ENCODE peak calls at places on chromosome 16, in five cellular contexts. S is NCI-H1105 treated with DMSO at 0.1 percent for 48 hours; I is T-helper 1 cell; F is activated CD4-positive, alpha-beta T cell treated with anti-CD3 and anti-CD28 coated beads for 1 hour; C is HuH-7. R is an unnamed sample.

GRCh38 chr16:54447606-54448440 is 161.2 kb upstream of the IRX3 start:
- DNase-seq in C (no peak), I (no peak), F (no peak), S (no peak), R (no peak)

GRCh38 chr16:85394511-85395206 is 218.5 kb upstream of the GSE1 start:
- DNase-seq in I (no peak), F (no peak), C (no peak), S (no peak), R (no peak)

GRCh38 chr16:2151188-2152091 is 3.0 kb downstream of the RAB26 start:
- DNase-seq in F (no peak), C (no peak), S (no peak), I (no peak), R (peak)

GRCh38 chr16:87926246-87927194 is 9.8 kb downstream of the CA5A start:
- DNase-seq in S (peak), I (no peak), C (no peak), F (no peak), R (no peak)

GRCh38 chr16:8729779-8730334 is 55.4 kb downstream of the ABAT start:
- DNase-seq in I (no peak), F (no peak), C (no peak), S (no peak), R (no peak)

GRCh38 chr16:8120001-8120400 is 470.3 kb downstream of the TMEM114 start:
- DNase-seq in C (no peak), I (no peak), S (no peak), F (no peak), R (no peak)

GRCh38 chr16:86566966-86567700 is 504 bp downstream of the FOXC2 start:
- DNase-seq in S (peak), C (no peak), I (no peak), F (no peak), R (no peak)

GRCh38 chr16:83898463-83899271 is at the start of gene MLYCD:
- DNase-seq in S (peak), F (peak), C (peak), I (peak), R (peak)

GRCh38 chr16:66228791-66229190 is 137.7 kb upstream of the CDH5 start:
- DNase-seq in S (no peak), C (no peak), I (no peak), F (no peak), R (no peak)

GRCh38 chr16:82583415-82583814 is 43.4 kb upstream of the CDH13 start:
- DNase-seq in C (no peak), I (no peak), S (no peak), F (no peak), R (no peak)

GRCh38 chr16:85046957-85047866 is 19.6 kb downstream of the KIAA0513 start:
- DNase-seq in S (no peak), I (no peak), F (no peak), C (peak), R (peak)

GRCh38 chr16:27718767-27719445 is 169.0 kb downstream of the KATNIP start:
- DNase-seq in C (no peak), I (no peak), F (no peak), S (no peak), R (no peak)

GRCh38 chr16:49452568-49452967 is 79.0 kb downstream of the C16orf78 start:
- DNase-seq in S (peak), C (no peak), F (no peak), I (no peak), R (no peak)

GRCh38 chr16:90020838-90021382 is 1.7 kb upstream of the DBNDD1 start:
- DNase-seq in C (no peak), I (no peak), F (no peak), S (no peak), R (peak)

GRCh38 chr16:17277981-17278381 is 192.8 kb downstream of the XYLT1 start:
- DNase-seq in C (peak), S (no peak), F (no peak), I (no peak), R (no peak)

GRCh38 chr16:66479661-66480264 is 52.7 kb downstream of the BEAN1 start:
- DNase-seq in C (no peak), S (no peak), I (no peak), F (no peak), R (no peak)

GRCh38 chr16:31785126-31785525 is 88.5 kb upstream of the ZNF267 start:
- DNase-seq in F (no peak), S (no peak), I (no peak), C (no peak), R (no peak)

GRCh38 chr16:3256876-3257465 is 538 bp upstream of the MEFV start:
- DNase-seq in S (no peak), I (no peak), C (no peak), F (no peak), R (no peak)

GRCh38 chr16:76303637-76304314 is 26.6 kb downstream of the CNTNAP4 start:
- DNase-seq in I (no peak), C (no peak), S (no peak), F (no peak), R (no peak)

GRCh38 chr16:49608801-49609200 is 235.2 kb downstream of the C16orf78 start:
- DNase-seq in S (peak), I (no peak), F (no peak), C (no peak), R (no peak)

GRCh38 chr16:52383640-52384292 is 163.2 kb downstream of the TOX3 start:
- DNase-seq in F (no peak), S (peak), I (no peak), C (no peak), R (no peak)

GRCh38 chr16:1125471-1125870 is 27.4 kb upstream of the CACNA1H start:
- DNase-seq in C (no peak), S (peak), I (no peak), F (no peak), R (no peak)

GRCh38 chr16:17416461-17417221 is 54.1 kb downstream of the XYLT1 start:
- DNase-seq in F (peak), S (no peak), I (peak), C (no peak), R (no peak)

GRCh38 chr16:50944431-50944830 is 202.5 kb downstream of the CYLD start:
- DNase-seq in C (no peak), S (no peak), I (no peak), F (no peak), R (no peak)

GRCh38 chr16:9297437-9298113 is 206.1 kb downstream of the HAPSTR1 start:
- DNase-seq in S (no peak), C (peak), I (no peak), F (no peak), R (peak)

GRCh38 chr16:51916814-51917213 is 630.1 kb downstream of the TOX3 start:
- DNase-seq in I (no peak), C (no peak), F (no peak), S (no peak), R (no peak)

GRCh38 chr16:62022688-62023087 is 13.6 kb downstream of the CDH8 start:
- DNase-seq in F (no peak), I (no peak), C (no peak), S (no peak), R (no peak)

GRCh38 chr16:57044931-57045693 is 47.3 kb upstream of the CPNE2 start:
- DNase-seq in C (no peak), S (no peak), I (no peak), F (no peak), R (no peak)

GRCh38 chr16:12126091-12126806 is 149.7 kb downstream of the SNX29 start:
- DNase-seq in F (no peak), S (no peak), C (no peak), I (no peak), R (no peak)

GRCh38 chr16:75957870-75958269 is 231.6 kb upstream of the CPHXL start:
- DNase-seq in S (no peak), F (no peak), I (no peak), C (no peak), R (no peak)

GRCh38 chr16:57985204-57986121 is 14.5 kb upstream of the CNGB1 start:
- DNase-seq in S (no peak), F (no peak), C (no peak), I (no peak), R (no peak)

GRCh38 chr16:86901483-86901882 is 323.1 kb downstream of the FOXL1 start:
- DNase-seq in I (no peak), F (no peak), C (no peak), S (no peak), R (no peak)

GRCh38 chr16:66097746-66098145 is 268.7 kb upstream of the CDH5 start:
- DNase-seq in C (no peak), F (no peak), I (no peak), S (no peak), R (no peak)

GRCh38 chr16:68286153-68287074 is 22.1 kb downstream of the SLC7A6 start:
- DNase-seq in C (no peak), F (no peak), I (no peak), S (no peak), R (no peak)

GRCh38 chr16:13441675-13442074 is 478.3 kb upstream of the ERCC4 start:
- DNase-seq in I (no peak), S (no peak), C (no peak), F (no peak), R (no peak)

GRCh38 chr16:72467157-72467759 is 295.3 kb upstream of the PMFBP1 start:
- DNase-seq in F (no peak), C (peak), S (peak), I (no peak), R (peak)